ENCODE peak calls at places on chromosomes 16 and 17, in four cellular contexts. B is A549, M is endothelial cell of umbilical vein, G is K562. D is an unnamed sample.

GRCh38 chr17:82302991-82303943 is 14.1 kb downstream of the CD7 start:
- DNase-seq in B (no peak), M (no peak), G (no peak), D (no peak)

GRCh38 chr17:51372345-51373004 is 112.1 kb downstream of the UTP18 start:
- DNase-seq in B (peak), M (peak), G (peak), D (peak)

GRCh38 chr16:84616515-84616914 is 1.4 kb downstream of the COTL1 start:
- DNase-seq in B (peak), M (peak), G (no peak), D (no peak)

GRCh38 chr17:48633266-48633816 is 7.2 kb upstream of the HOXB9 start:
- DNase-seq in B (no peak), M (no peak), G (no peak), D (no peak)

GRCh38 chr16:65054457-65054856 is 67.4 kb downstream of the CDH11 start:
- DNase-seq in B (no peak), M (no peak), G (no peak), D (no peak)

GRCh38 chr17:17129466-17129865 is 76.7 kb downstream of the PLD6 start:
- DNase-seq in B (no peak), M (no peak), G (no peak), D (no peak)

GRCh38 chr17:79338142-79338541 is 263.5 kb downstream of the ENGASE start:
- DNase-seq in B (no peak), M (no peak), G (no peak), D (no peak)

GRCh38 chr17:56822725-56823124 is 11.0 kb downstream of the C17orf67 start:
- DNase-seq in B (no peak), M (peak), G (no peak), D (no peak)

GRCh38 chr17:74449773-74450172 is 16.7 kb upstream of the CD300A start:
- DNase-seq in B (no peak), M (no peak), G (no peak), D (no peak)

GRCh38 chr17:17872468-17873345 is 35.9 kb upstream of the SREBF1 start:
- DNase-seq in B (no peak), M (no peak), G (no peak), D (no peak)

GRCh38 chr17:1134634-1135324 is 45.0 kb downstream of the ABR start:
- DNase-seq in B (no peak), M (no peak), G (no peak), D (no peak)

GRCh38 chr17:81334419-81334896 is 39.4 kb upstream of the SLC38A10 start:
- DNase-seq in B (no peak), M (no peak), G (no peak), D (no peak)

GRCh38 chr16:10897134-10897533 is 20.1 kb downstream of the CIITA start:
- DNase-seq in B (no peak), M (no peak), G (no peak), D (no peak)

GRCh38 chr16:19001788-19002187 is 18.1 kb downstream of the TMC7 start:
- DNase-seq in B (peak), M (no peak), G (no peak), D (peak)

GRCh38 chr17:1485311-1485747 is 7.2 kb downstream of the MYO1C start:
- DNase-seq in B (peak), M (peak), G (peak), D (no peak)

GRCh38 chr16:31470615-31471014 is 1.3 kb upstream of the TGFB1I1 start:
- DNase-seq in B (no peak), M (no peak), G (no peak), D (no peak)

GRCh38 chr17:58316260-58316960 is 12.2 kb downstream of the TSPOAP1 start:
- DNase-seq in B (no peak), M (no peak), G (no peak), D (no peak)

GRCh38 chr17:48944519-48945260 is at the start of gene SNF8:
- DNase-seq in B (peak), M (peak), G (peak), D (peak)

GRCh38 chr17:48625502-48626201 is 506 bp downstream of the HOXB9 start:
- DNase-seq in B (peak), M (peak), G (peak), D (peak)

GRCh38 chr16:70151941-70152509 is 21.6 kb upstream of the CLEC18C start:
- DNase-seq in B (no peak), M (no peak), G (peak), D (no peak)

GRCh38 chr17:19341641-19342610 is 20.6 kb downstream of the B9D1 start:
- DNase-seq in B (no peak), M (no peak), G (no peak), D (no peak)

GRCh38 chr16:72818286-72818845 is 229.6 kb downstream of the ZFHX3 start:
- DNase-seq in B (no peak), M (no peak), G (peak), D (peak)

GRCh38 chr17:48025904-48026502 is 11.6 kb downstream of the COPZ2 start:
- DNase-seq in B (peak), M (peak), G (no peak), D (no peak)

GRCh38 chr16:85698459-85699223 is 9.9 kb upstream of the GINS2 start:
- DNase-seq in B (no peak), M (no peak), G (peak), D (no peak)

GRCh38 chr16:85699224-85699558 is 10.4 kb upstream of the GINS2 start:
- DNase-seq in B (no peak), M (no peak), G (no peak), D (no peak)

GRCh38 chr16:85697441-85697840 is 8.7 kb upstream of the GINS2 start:
- DNase-seq in B (no peak), M (no peak), G (no peak), D (no peak)

GRCh38 chr16:85695196-85696128 is 6.7 kb upstream of the GINS2 start:
- DNase-seq in B (no peak), M (no peak), G (no peak), D (no peak)

GRCh38 chr16:85696761-85697160 is 8.0 kb upstream of the GINS2 start:
- DNase-seq in B (no peak), M (no peak), G (no peak), D (no peak)
- TF ChIP-seq MYC in B (no peak), M (no peak), G (no peak), D (no peak)

DNA sequence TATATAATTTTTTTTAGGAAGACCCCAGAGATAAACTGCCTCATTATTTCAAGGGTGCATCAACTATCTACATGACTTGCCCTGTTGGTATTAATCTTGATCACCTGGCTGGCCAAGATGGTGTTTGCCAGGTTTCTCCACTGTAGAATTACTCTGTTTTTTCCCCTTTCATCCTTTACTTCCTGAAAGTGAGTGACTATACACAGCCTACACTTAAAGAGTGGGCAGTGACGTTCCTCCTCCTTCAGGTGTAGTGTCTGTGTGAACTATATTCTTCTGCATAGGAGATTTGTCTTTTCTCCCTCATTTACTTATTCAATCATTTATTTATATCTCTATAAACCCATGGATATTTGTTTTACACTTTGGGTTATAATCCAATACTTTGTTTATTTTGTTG is 246.7 kb downstream of the IRF8 start:
- DNase-seq in B (no peak), M (no peak), G (no peak), D (peak)
- H3K4me3 ChIP-seq in B (no peak), M (no peak), G (no peak), D (no peak)

GRCh38 chr17:40443196-40443987 is at the start of gene IGFBP4:
- DNase-seq in B (peak), M (peak), G (peak), D (peak)
- TF ChIP-seq POLR2A in B (peak), M (peak), G (peak), D (peak)

GRCh38 chr17:76713765-76714164 is 3.0 kb upstream of the MXRA7 start:
- DNase-seq in B (no peak), M (no peak), G (no peak), D (no peak)

GRCh38 chr17:76707985-76708807 is 2.6 kb downstream of the MXRA7 start:
- DNase-seq in B (no peak), M (no peak), G (peak), D (no peak)

GRCh38 chr17:76714336-76714735 is 3.6 kb upstream of the MXRA7 start:
- DNase-seq in B (no peak), M (no peak), G (no peak), D (no peak)

GRCh38 chr17:76709077-76709950 is 1.5 kb downstream of the MXRA7 start:
- DNase-seq in B (peak), M (no peak), G (no peak), D (peak)

GRCh38 chr17:76710863-76711611 is at the start of gene MXRA7:
- DNase-seq in B (peak), M (peak), G (peak), D (peak)
- TF ChIP-seq MYC in B (no peak), M (no peak), G (no peak), D (no peak)

GRCh38 chr17:39277110-39277509 is 51.4 kb upstream of the STAC2 start:
- DNase-seq in B (no peak), M (no peak), G (no peak), D (no peak)
- H3K4me3 ChIP-seq in B (no peak), M (no peak), G (no peak), D (no peak)

GRCh38 chr17:4562000-4562969 is 1.9 kb upstream of the GGT6 start:
- DNase-seq in B (no peak), M (no peak), G (no peak), D (no peak)
- TF ChIP-seq POLR2A in B (no peak), M (no peak), G (no peak), D (no peak)

D was measured in NB4.